ENCODE peak calls at places on chromosomes 6 and 20, in ten cellular contexts. O, H, V, Z, L, U, G, W, Q and R are unnamed samples.

GRCh38 chr6:142035890-142036289 is 96.8 kb upstream of the GJE1 start:
- DNase-seq in G (no peak), O (no peak), U (no peak), W (no peak), Z (no peak), Q (no peak), V (no peak), H (no peak), L (no peak), R (no peak)

GRCh38 chr6:40015530-40015929 is 81.3 kb upstream of the MOCS1 start:
- DNase-seq in L (no peak), Z (no peak), W (no peak), H (no peak), U (no peak), O (no peak), Q (no peak), V (no peak), G (no peak), R (no peak)

GRCh38 chr6:15754035-15754705 is 91.3 kb upstream of the DTNBP1 start:
- DNase-seq in W (no peak), V (no peak), U (no peak), Q (no peak), O (peak), G (peak), L (no peak), H (no peak), Z (no peak), R (peak)

GRCh38 chr6:45643136-45643535 is 265.4 kb upstream of the SUPT3H start:
- DNase-seq in U (no peak), W (no peak), Q (no peak), V (no peak), G (no peak), H (no peak), O (no peak), L (no peak), Z (no peak), R (no peak)

GRCh38 chr20:10922941-10923340 is 249.1 kb upstream of the JAG1 start:
- DNase-seq in Z (no peak), W (no peak), V (no peak), U (no peak), L (no peak), H (no peak), G (peak), Q (no peak), O (peak), R (peak)

GRCh38 chr6:35905841-35906498 is 14.9 kb downstream of the SRPK1 start:
- DNase-seq in Q (no peak), O (no peak), V (no peak), Z (no peak), H (no peak), U (no peak), G (no peak), L (no peak), W (no peak), R (no peak)

GRCh38 chr6:139473239-139473701 is 98.8 kb upstream of the CITED2 start:
- DNase-seq in Q (no peak), O (peak), V (peak), G (no peak), U (peak), H (no peak), W (no peak), Z (peak), L (no peak), R (no peak)

GRCh38 chr20:32363492-32363891 is 5.4 kb downstream of the ASXL1 start:
- DNase-seq in H (no peak), L (no peak), G (no peak), Q (no peak), Z (no peak), O (no peak), V (no peak), U (no peak), W (no peak), R (no peak)

GRCh38 chr6:120844084-120844483 is 490.2 kb downstream of the TBC1D32 start:
- DNase-seq in U (no peak), G (no peak), V (no peak), Q (no peak), Z (no peak), H (no peak), L (no peak), W (no peak), O (no peak), R (no peak)

GRCh38 chr6:139580592-139581484 is 206.4 kb upstream of the CITED2 start:
- DNase-seq in Z (no peak), U (no peak), L (no peak), G (no peak), O (no peak), Q (no peak), V (no peak), H (no peak), W (no peak), R (no peak)

GRCh38 chr6:129665555-129665954 is 44.4 kb downstream of the ARHGAP18 start:
- DNase-seq in G (no peak), U (no peak), H (no peak), O (no peak), L (no peak), V (no peak), Q (no peak), Z (no peak), W (no peak), R (no peak)

GRCh38 chr20:53576195-53576580 is 17.5 kb downstream of the ZNF217 start:
- DNase-seq in O (no peak), H (no peak), Z (no peak), U (no peak), G (no peak), W (no peak), Q (no peak), V (peak), L (no peak), R (no peak)

GRCh38 chr6:7769702-7770101 is 43.8 kb downstream of the BMP6 start:
- DNase-seq in U (no peak), Q (no peak), W (no peak), O (peak), V (no peak), H (no peak), Z (no peak), G (no peak), L (no peak), R (peak)

GRCh38 chr20:58877374-58878360 is 25.2 kb downstream of the GNAS start:
- DNase-seq in L (no peak), W (no peak), Q (no peak), V (no peak), U (no peak), G (no peak), Z (no peak), H (no peak), O (no peak), R (no peak)

GRCh38 chr20:53922901-53923314 is 147.5 kb downstream of the BCAS1 start:
- DNase-seq in O (no peak), Q (no peak), Z (no peak), G (no peak), H (no peak), W (peak), V (no peak), L (no peak), U (no peak), R (peak)

GRCh38 chr20:4006640-4007039 is 8.7 kb downstream of the RNF24 start:
- DNase-seq in L (peak), U (no peak), O (peak), H (no peak), W (no peak), V (no peak), Z (no peak), Q (no peak), G (no peak), R (no peak)

GRCh38 chr6:105106260-105106659 is 73.6 kb downstream of the POPDC3 start:
- DNase-seq in W (no peak), Q (no peak), O (no peak), Z (no peak), L (no peak), U (no peak), V (no peak), G (no peak), H (no peak), R (no peak)

GRCh38 chr20:63194007-63194820 is 21.7 kb downstream of the YTHDF1 start:
- DNase-seq in U (no peak), Q (no peak), L (no peak), O (no peak), G (no peak), H (no peak), W (no peak), Z (no peak), V (no peak), R (no peak)

GRCh38 chr6:31070711-31071197 is 41.6 kb downstream of the C6orf15 start:
- DNase-seq in L (peak), W (no peak), O (peak), G (peak), Q (peak), V (peak), H (no peak), Z (peak), U (no peak), R (peak)
- TF ChIP-seq CTCF in L (peak), W (no peak), O (peak), G (peak), Q (peak), V (peak), H (peak), Z (no peak), U (peak), R (peak)

DNA sequence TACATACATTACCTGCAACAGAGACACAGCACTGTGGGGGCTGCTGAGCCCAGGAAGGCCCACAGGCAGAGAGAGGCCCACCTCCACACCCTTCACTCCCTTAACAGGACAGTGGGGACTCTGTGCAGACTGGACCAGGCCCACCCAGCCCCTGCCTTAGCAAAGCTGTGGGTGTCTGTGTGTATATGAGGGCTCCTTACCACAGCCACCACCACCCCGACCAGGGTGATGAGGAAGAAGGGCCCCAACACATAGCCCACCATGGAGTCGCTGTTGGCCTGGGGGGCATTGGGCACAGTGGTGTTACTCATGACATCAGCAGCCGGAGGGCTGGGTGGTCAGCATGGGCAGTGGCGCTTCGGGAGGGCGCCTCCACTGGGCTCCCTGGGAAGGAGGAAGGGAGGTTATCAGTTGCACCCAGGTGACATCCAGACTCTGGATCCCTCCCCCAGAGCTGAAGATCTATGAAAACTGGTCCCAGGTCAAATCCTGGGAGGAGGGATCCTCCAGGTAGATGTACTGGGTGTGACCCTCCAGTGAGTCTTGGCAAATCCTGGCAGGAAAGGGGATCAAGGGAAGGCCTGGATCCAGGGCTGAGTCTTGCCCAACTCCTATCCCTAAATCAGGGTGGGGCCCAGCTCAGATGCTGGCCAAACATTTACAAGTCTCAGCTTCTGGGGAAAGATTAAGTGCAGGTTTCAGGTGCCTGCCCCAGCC is 1.2 kb downstream of the SMIM29 start:
- DNase-seq in G (no peak), U (no peak), Q (no peak), W (no peak), Z (no peak), V (no peak), H (no peak), O (no peak), L (no peak), R (no peak)
- H3K4me3 ChIP-seq in G (peak), U (peak), Q (peak), W (no peak), Z (no peak), V (no peak), H (peak), O (no peak), L (peak), R (peak)

GRCh38 chr6:43283905-43284304 is 14.2 kb upstream of the SLC22A7 start:
- DNase-seq in O (no peak), Q (no peak), V (no peak), U (no peak), W (no peak), L (no peak), G (no peak), Z (no peak), H (no peak), R (no peak)

GRCh38 chr6:43282060-43282459 is 16.0 kb upstream of the SLC22A7 start:
- DNase-seq in U (no peak), H (no peak), Z (no peak), W (no peak), L (no peak), O (no peak), Q (no peak), V (no peak), G (no peak), R (no peak)

GRCh38 chr6:43284986-43285385 is 13.1 kb upstream of the SLC22A7 start:
- DNase-seq in U (no peak), V (no peak), L (no peak), H (no peak), G (no peak), Z (no peak), W (no peak), Q (no peak), O (no peak), R (no peak)

GRCh38 chr6:43282636-43283513 is 15.2 kb upstream of the SLC22A7 start:
- DNase-seq in Z (no peak), O (no peak), L (no peak), W (no peak), V (no peak), Q (no peak), G (no peak), H (no peak), U (no peak), R (no peak)

GRCh38 chr6:43283514-43283901 is 14.6 kb upstream of the SLC22A7 start:
- DNase-seq in O (no peak), Z (no peak), W (no peak), U (no peak), V (no peak), G (no peak), L (no peak), Q (no peak), H (no peak), R (no peak)
- TF ChIP-seq CTCF in O (no peak), Z (no peak), W (no peak), U (no peak), V (no peak), G (no peak), L (no peak), Q (no peak), H (no peak), R (no peak)

DNA sequence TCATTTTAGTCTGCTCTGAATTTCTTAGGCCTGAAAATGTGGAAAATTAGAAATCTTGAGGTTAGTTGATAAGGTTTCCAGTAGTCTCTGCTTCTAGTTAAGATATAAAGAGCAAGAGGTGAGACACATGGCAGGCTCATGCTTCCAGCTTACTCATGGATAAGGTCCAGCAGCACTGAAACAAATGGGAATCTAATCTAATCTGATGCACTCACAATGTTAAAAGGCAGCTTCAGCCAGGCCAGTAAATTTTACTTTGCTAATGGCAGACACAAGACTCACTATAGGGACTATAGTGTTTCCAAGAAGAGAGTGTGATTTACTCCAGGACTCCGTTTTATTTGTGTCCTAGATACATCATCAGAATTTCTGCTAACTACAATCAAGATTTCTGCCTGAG is 324.7 kb downstream of the SMOC2 start:
- DNase-seq in G (no peak), H (no peak), Q (no peak), L (no peak), O (no peak), U (no peak), V (no peak), W (no peak), Z (no peak), R (no peak)
- H3K4me3 ChIP-seq in G (no peak), H (no peak), Q (no peak), L (no peak), O (no peak), U (no peak), V (no peak), W (no peak), Z (no peak), R (no peak)

GRCh38 chr6:76516924-76517323 is 444.5 kb upstream of the IMPG1 start:
- DNase-seq in V (no peak), H (no peak), W (no peak), Q (no peak), O (no peak), U (no peak), Z (no peak), G (no peak), L (no peak), R (no peak)
- TF ChIP-seq CTCF in V (no peak), H (no peak), W (no peak), Q (no peak), O (no peak), U (no peak), Z (no peak), G (no peak), L (no peak), R (no peak)

GRCh38 chr20:8326899-8327298 is 194.8 kb downstream of the PLCB1 start:
- DNase-seq in U (no peak), O (no peak), Q (no peak), Z (no peak), H (no peak), G (no peak), L (no peak), W (no peak), V (no peak), R (no peak)
- H3K4me3 ChIP-seq in U (no peak), O (no peak), Q (no peak), Z (no peak), H (no peak), G (no peak), L (no peak), W (no peak), V (no peak), R (no peak)

DNA sequence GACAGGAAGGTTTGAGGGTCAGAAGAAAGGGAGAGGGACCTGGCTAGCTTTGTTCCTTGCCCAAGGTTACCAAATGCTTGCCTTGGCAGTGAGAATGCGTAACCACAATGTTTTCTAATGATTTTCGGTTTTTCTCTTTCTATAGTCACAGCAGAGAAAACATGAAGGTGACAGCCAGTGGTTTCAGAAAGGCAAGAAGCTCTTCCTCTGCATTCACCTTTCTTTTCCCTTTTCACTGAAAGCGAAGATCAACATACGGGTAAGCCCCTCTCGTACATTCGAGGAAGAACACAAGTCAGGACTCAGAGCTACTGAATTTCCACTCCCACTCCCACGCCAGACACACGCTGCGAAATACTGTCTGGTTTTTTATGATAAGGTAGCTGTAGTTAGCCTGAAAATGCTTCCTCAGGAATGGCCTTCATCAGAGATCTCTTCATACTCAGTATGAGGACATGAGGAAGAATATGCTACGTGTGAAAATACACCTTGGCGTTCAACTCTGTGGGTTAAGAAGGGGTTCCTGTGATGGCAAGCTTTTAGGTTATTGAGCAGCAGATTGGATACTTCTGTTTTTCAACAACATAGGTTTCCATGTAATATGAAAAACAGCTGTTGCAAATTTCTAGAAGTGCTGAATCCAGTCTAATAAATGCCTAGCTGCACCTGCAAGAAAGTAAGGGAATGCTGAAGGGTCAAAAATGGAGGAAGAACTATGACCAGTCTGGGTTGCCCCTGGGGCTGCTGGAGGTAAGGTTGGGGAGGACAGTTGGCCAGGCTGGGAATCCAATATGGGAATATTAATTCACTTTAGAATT is 7.4 kb upstream of the CD83 start:
- DNase-seq in Z (no peak), O (no peak), V (no peak), W (no peak), U (no peak), G (no peak), H (no peak), L (no peak), Q (no peak), R (no peak)
- TF ChIP-seq CTCF in Z (no peak), O (no peak), V (no peak), W (no peak), U (no peak), G (no peak), H (no peak), L (no peak), Q (no peak), R (no peak)

DNA sequence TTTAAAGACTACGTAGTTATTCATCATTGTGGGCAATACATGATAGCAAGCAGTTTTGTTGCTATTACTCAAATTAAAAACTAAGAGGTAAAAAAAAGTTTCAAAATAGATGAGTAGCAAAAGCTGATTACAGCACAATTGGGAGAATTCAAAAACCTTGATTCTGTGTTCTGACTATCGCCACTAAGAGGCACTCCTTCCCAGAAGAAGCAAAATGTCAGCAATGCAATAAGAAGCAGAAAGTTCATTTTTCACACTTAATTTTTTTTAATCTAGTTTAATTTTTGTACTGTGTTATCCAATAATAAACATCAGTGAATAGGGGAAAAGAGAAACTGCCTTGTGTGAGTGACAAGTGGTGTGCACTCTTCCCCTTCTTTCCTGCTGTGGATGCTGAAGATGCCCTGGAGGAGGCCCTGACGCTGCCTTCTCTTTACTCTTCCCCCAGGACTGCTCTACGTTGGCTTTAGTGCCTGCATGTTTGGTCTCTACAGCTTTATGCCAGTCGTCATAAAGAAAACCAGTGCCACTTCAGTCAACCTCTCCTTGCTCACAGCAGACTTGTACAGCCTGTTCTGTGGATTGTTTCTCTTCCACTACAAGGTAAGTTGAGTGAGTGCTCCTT is 263.2 kb upstream of the PLN start:
- DNase-seq in O (peak), U (no peak), H (no peak), W (no peak), L (peak), Z (no peak), V (no peak), Q (no peak), G (no peak), R (peak)
- H3K4me3 ChIP-seq in O (no peak), U (no peak), H (no peak), W (no peak), L (peak), Z (no peak), V (no peak), Q (no peak), G (no peak), R (no peak)

DNA sequence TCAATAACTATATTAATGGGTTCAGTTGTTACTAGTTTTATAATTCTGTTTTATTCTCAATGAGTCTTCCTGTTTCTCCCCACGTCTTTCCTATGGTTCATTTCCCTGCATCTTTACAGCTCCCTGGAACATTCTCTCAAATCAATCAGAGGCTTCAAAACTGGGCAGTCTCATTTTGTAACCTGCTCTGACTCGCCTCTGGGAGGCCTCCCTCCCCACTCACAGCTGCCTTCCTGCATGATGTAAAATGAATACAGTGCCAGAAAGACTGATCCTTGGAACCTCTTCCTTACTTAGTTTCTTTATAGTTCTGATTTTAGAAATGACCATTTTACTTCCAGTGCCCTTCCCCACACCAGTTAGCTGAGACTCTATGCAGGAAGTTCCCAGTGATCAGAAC is 103.9 kb downstream of the ESR1 start:
- DNase-seq in G (no peak), H (no peak), Q (no peak), O (no peak), W (no peak), L (no peak), Z (no peak), U (no peak), V (no peak), R (no peak)
- TF ChIP-seq CTCF in G (no peak), H (no peak), Q (no peak), O (no peak), W (no peak), L (no peak), Z (no peak), U (no peak), V (no peak), R (peak)